ENCODE peak calls at places on chromosome 4, in five cellular contexts. O, N, B, X and U are unnamed samples.

GRCh38 chr4:184012937-184013336 is 107.8 kb downstream of the STOX2 start:
- DNase-seq in O (no peak), N (no peak), B (no peak), X (no peak), U (no peak)

GRCh38 chr4:88725986-88726385 is 28.4 kb upstream of the NAP1L5 start:
- DNase-seq in O (no peak), N (no peak), B (no peak), X (no peak), U (no peak)

GRCh38 chr4:175422331-175422730 is 389.7 kb downstream of the GPM6A start:
- DNase-seq in O (no peak), N (no peak), B (no peak), X (no peak), U (no peak)

GRCh38 chr4:88697113-88697512 is 516 bp downstream of the NAP1L5 start:
- DNase-seq in O (no peak), N (no peak), B (no peak), X (no peak), U (peak)

GRCh38 chr4:1380368-1381151 is 25.7 kb downstream of the NKX1-1 start:
- DNase-seq in O (no peak), N (peak), B (no peak), X (no peak), U (no peak)

GRCh38 chr4:22029803-22030202 is 81.2 kb upstream of the KCNIP4 start:
- DNase-seq in O (no peak), N (no peak), B (no peak), X (no peak), U (no peak)

GRCh38 chr4:600166-600565 is 24.1 kb upstream of the TMEM271 start:
- DNase-seq in O (no peak), N (no peak), B (no peak), X (no peak), U (no peak)

GRCh38 chr4:176002007-176002623 is 63.5 kb upstream of the WDR17 start:
- DNase-seq in O (no peak), N (no peak), B (no peak), X (no peak), U (peak)

GRCh38 chr4:10117424-10118354 is 1.1 kb upstream of the WDR1 start:
- DNase-seq in O (no peak), N (no peak), B (no peak), X (no peak), U (peak)

GRCh38 chr4:123824524-123824923 is 427.9 kb downstream of the SPRY1 start:
- DNase-seq in O (no peak), N (no peak), B (no peak), X (no peak), U (no peak)

GRCh38 chr4:40486534-40486933 is 143.1 kb downstream of the RBM47 start:
- DNase-seq in O (peak), N (no peak), B (no peak), X (no peak), U (no peak)

GRCh38 chr4:182680196-182680771 is 236.9 kb downstream of the DCTD start:
- DNase-seq in O (no peak), N (no peak), B (no peak), X (no peak), U (no peak)

GRCh38 chr4:47383829-47384427 is 79.6 kb downstream of the COMMD8 start:
- DNase-seq in O (peak), N (no peak), B (no peak), X (no peak), U (no peak)

GRCh38 chr4:118969359-118969758 is 80.7 kb downstream of the SYNPO2 start:
- DNase-seq in O (peak), N (no peak), B (peak), X (no peak), U (peak)

GRCh38 chr4:99637174-99637573 is 20.5 kb downstream of the C4orf54 start:
- DNase-seq in O (no peak), N (no peak), B (no peak), X (no peak), U (no peak)
- TF ChIP-seq CTCF in O (no peak), N (no peak), B (no peak), X (no peak), U (no peak)

GRCh38 chr4:96035727-96036126 is 195.8 kb downstream of the PDHA2 start:
- DNase-seq in O (peak), N (no peak), B (no peak), X (no peak), U (no peak)
- TF ChIP-seq CTCF in O (peak), N (peak), B (no peak), X (no peak), U (peak)

DNA sequence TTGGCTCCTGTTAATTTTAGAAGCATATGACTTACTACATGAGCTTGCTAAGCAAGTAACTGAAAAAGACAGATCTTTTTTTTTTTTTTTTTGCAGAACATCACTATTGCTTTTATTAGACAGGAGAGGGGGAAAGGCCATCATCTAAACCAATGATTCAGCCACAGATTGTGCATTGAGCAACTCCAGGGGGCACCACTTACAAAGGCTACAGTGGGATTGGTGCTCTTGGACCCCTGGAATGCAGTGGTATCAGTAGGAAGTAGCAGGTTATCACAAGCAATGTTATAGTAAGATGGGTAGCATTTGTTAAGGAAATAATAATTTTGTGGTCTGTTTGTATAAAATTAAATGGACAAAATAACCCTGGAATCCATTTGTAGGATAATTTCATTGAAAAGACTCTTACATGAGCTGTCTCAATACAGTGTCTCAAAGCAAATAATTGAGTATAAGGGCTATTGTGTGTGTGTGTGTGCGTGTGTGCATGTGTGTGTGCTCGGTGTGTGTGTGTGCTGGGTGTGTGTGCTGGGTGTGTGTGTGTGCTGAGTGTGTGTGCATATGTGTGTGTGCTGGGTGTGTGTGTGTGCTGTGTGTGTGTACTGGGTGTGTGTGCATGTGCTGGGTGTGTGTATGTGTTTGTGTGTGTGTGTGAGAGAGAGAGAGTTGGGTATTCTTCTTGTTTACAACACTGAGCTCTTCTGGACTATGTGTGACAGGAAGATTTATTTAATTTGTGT is 296.3 kb downstream of the PCDH7 start:
- DNase-seq in O (no peak), N (no peak), B (no peak), X (no peak), U (no peak)
- TF ChIP-seq CTCF in O (no peak), N (no peak), B (no peak), X (no peak), U (no peak)

GRCh38 chr4:52799813-52800212 is 48.6 kb upstream of the ERVMER34-1 start:
- DNase-seq in O (no peak), N (no peak), B (no peak), X (no peak), U (no peak)
- TF ChIP-seq CTCF in O (no peak), N (no peak), B (no peak), X (no peak), U (no peak)

GRCh38 chr4:169286562-169287301 is 16.0 kb upstream of the SH3RF1 start:
- DNase-seq in O (peak), N (no peak), B (no peak), X (no peak), U (peak)
- TF ChIP-seq CTCF in O (peak), N (no peak), B (no peak), X (no peak), U (peak)

GRCh38 chr4:174318829-174319764 is 35.4 kb downstream of the CEP44 start:
- DNase-seq in O (peak), N (no peak), B (no peak), X (no peak), U (no peak)
- TF ChIP-seq CTCF in O (peak), N (peak), B (peak), X (peak), U (peak)

GRCh38 chr4:107153956-107154355 is 117.8 kb upstream of the DKK2 start:
- DNase-seq in O (no peak), N (no peak), B (no peak), X (no peak), U (no peak)

GRCh38 chr4:107151173-107151572 is 115.1 kb upstream of the DKK2 start:
- DNase-seq in O (no peak), N (no peak), B (no peak), X (no peak), U (no peak)

GRCh38 chr4:107155366-107155765 is 119.3 kb upstream of the DKK2 start:
- DNase-seq in O (no peak), N (no peak), B (no peak), X (no peak), U (no peak)

GRCh38 chr4:107156443-107156842 is 120.3 kb upstream of the DKK2 start:
- DNase-seq in O (peak), N (no peak), B (no peak), X (no peak), U (no peak)

DNA sequence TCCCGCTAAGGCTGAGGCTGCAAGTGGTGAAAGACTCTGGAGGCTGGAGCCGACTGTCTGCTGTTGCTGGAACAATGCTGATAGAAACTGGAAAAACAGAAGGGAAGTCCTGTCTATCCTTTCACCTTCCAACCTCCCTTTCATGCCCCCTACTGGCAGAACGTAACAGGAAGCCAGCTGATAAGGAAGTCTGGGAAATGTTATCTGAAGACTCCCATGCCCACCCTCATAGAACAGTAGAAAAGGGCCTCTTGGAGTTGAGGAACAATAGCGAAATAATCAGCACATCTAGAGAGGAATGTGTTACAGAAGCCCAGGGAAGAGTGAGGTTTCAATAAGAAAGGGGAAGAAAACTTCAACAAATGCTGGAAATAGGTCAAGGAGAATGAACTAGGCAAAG is 117.1 kb upstream of the DKK2 start:
- DNase-seq in O (no peak), N (no peak), B (no peak), X (no peak), U (no peak)
- TF ChIP-seq CTCF in O (peak), N (no peak), B (no peak), X (no peak), U (no peak)

DNA sequence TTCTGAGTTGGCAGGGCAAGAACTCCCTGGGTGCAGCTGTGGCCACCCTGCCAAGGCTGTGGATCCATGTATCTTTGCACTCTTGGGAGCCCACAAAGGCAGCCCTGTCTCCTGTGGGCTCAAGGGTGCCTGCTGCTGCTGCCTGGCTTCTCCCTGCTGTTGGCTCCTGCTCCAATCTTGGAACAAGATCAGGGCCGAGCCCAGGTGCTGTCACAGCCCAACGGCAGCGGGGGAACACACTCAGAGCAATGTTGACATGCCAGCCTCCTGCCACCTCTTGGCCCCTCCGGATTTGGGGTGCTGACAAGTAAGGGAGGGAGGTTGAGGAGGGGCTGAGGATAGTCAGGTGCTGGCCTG is 57.9 kb downstream of the COX18 start:
- DNase-seq in O (no peak), N (no peak), B (no peak), X (no peak), U (no peak)
- TF ChIP-seq CTCF in O (no peak), N (no peak), B (no peak), X (no peak), U (no peak)

GRCh38 chr4:3834186-3834920 is 68.2 kb downstream of the ADRA2C start:
- DNase-seq in O (no peak), N (no peak), B (no peak), X (no peak), U (no peak)
- TF ChIP-seq CTCF in O (no peak), N (no peak), B (no peak), X (no peak), U (no peak)